ENCODE peak calls at places on chromosomes 1 and 21, in seven cellular contexts. One of them, this sample, is unnamed.

GRCh38 chr1:24384251-24385090 is 29.1 kb downstream of the STPG1 start:
- DNase-seq in activated naive CD4-positive, alpha-beta T cell: no peak
- DNase-seq in mammary epithelial cell: peak
- DNase-seq in nucleus accumbens: no peak
- DNase-seq in DMS79 treated with DMSO at 0.1 percent for 48 hours: peak
- DNase-seq in anterior cingulate cortex: no peak
- DNase-seq in posterior cingulate gyrus: no peak
- DNase-seq in this sample: no peak

GRCh38 chr1:43317817-43318471 is 17.2 kb downstream of the TIE1 start:
- DNase-seq in activated naive CD4-positive, alpha-beta T cell: no peak
- DNase-seq in mammary epithelial cell: no peak
- DNase-seq in nucleus accumbens: peak
- DNase-seq in DMS79 treated with DMSO at 0.1 percent for 48 hours: no peak
- DNase-seq in anterior cingulate cortex: peak
- DNase-seq in posterior cingulate gyrus: peak
- DNase-seq in this sample: no peak

GRCh38 chr1:109819365-109819764 is 55.6 kb upstream of the EPS8L3 start:
- DNase-seq in activated naive CD4-positive, alpha-beta T cell: no peak
- DNase-seq in mammary epithelial cell: no peak
- DNase-seq in nucleus accumbens: no peak
- DNase-seq in DMS79 treated with DMSO at 0.1 percent for 48 hours: no peak
- DNase-seq in anterior cingulate cortex: no peak
- DNase-seq in posterior cingulate gyrus: no peak
- DNase-seq in this sample: no peak

GRCh38 chr1:234597894-234598293 is 12.1 kb downstream of the IRF2BP2 start:
- DNase-seq in activated naive CD4-positive, alpha-beta T cell: no peak
- DNase-seq in mammary epithelial cell: peak
- DNase-seq in nucleus accumbens: no peak
- DNase-seq in DMS79 treated with DMSO at 0.1 percent for 48 hours: peak
- DNase-seq in anterior cingulate cortex: no peak
- DNase-seq in posterior cingulate gyrus: no peak
- DNase-seq in this sample: no peak

GRCh38 chr1:27349784-27350672 is 8.2 kb downstream of the SYTL1 start:
- DNase-seq in activated naive CD4-positive, alpha-beta T cell: no peak
- DNase-seq in mammary epithelial cell: no peak
- DNase-seq in nucleus accumbens: peak
- DNase-seq in DMS79 treated with DMSO at 0.1 percent for 48 hours: no peak
- DNase-seq in anterior cingulate cortex: peak
- DNase-seq in posterior cingulate gyrus: peak
- DNase-seq in this sample: no peak

GRCh38 chr21:36254106-36254941 is 65.7 kb upstream of the MORC3 start:
- DNase-seq in activated naive CD4-positive, alpha-beta T cell: no peak
- DNase-seq in mammary epithelial cell: no peak
- DNase-seq in nucleus accumbens: no peak
- DNase-seq in DMS79 treated with DMSO at 0.1 percent for 48 hours: no peak
- DNase-seq in anterior cingulate cortex: no peak
- DNase-seq in posterior cingulate gyrus: no peak
- DNase-seq in this sample: no peak

GRCh38 chr1:48616710-48617109 is 144.7 kb upstream of the SPATA6 start:
- DNase-seq in activated naive CD4-positive, alpha-beta T cell: no peak
- DNase-seq in mammary epithelial cell: no peak
- DNase-seq in nucleus accumbens: no peak
- DNase-seq in DMS79 treated with DMSO at 0.1 percent for 48 hours: no peak
- DNase-seq in anterior cingulate cortex: no peak
- DNase-seq in posterior cingulate gyrus: no peak
- DNase-seq in this sample: no peak

GRCh38 chr1:168019407-168019806 is 82.5 kb upstream of the MPC2 start:
- DNase-seq in activated naive CD4-positive, alpha-beta T cell: no peak
- DNase-seq in mammary epithelial cell: no peak
- DNase-seq in nucleus accumbens: no peak
- DNase-seq in DMS79 treated with DMSO at 0.1 percent for 48 hours: no peak
- DNase-seq in anterior cingulate cortex: no peak
- DNase-seq in posterior cingulate gyrus: no peak
- DNase-seq in this sample: no peak

GRCh38 chr1:221310180-221310579 is 430.9 kb downstream of the HLX start:
- DNase-seq in activated naive CD4-positive, alpha-beta T cell: no peak
- DNase-seq in mammary epithelial cell: no peak
- DNase-seq in nucleus accumbens: no peak
- DNase-seq in DMS79 treated with DMSO at 0.1 percent for 48 hours: peak
- DNase-seq in anterior cingulate cortex: no peak
- DNase-seq in posterior cingulate gyrus: no peak
- DNase-seq in this sample: no peak

GRCh38 chr1:179353546-179353945 is 12.2 kb upstream of the AXDND1 start:
- DNase-seq in activated naive CD4-positive, alpha-beta T cell: no peak
- DNase-seq in mammary epithelial cell: peak
- DNase-seq in nucleus accumbens: no peak
- DNase-seq in DMS79 treated with DMSO at 0.1 percent for 48 hours: no peak
- DNase-seq in anterior cingulate cortex: no peak
- DNase-seq in posterior cingulate gyrus: no peak
- DNase-seq in this sample: no peak

GRCh38 chr1:19344372-19344810 is 32.3 kb downstream of the SLC66A1 start:
- DNase-seq in activated naive CD4-positive, alpha-beta T cell: peak
- DNase-seq in mammary epithelial cell: no peak
- DNase-seq in nucleus accumbens: peak
- DNase-seq in DMS79 treated with DMSO at 0.1 percent for 48 hours: peak
- DNase-seq in anterior cingulate cortex: peak
- DNase-seq in posterior cingulate gyrus: peak
- DNase-seq in this sample: peak

GRCh38 chr1:209589440-209589839 is 5.9 kb downstream of the CAMK1G start:
- DNase-seq in activated naive CD4-positive, alpha-beta T cell: no peak
- DNase-seq in mammary epithelial cell: no peak
- DNase-seq in nucleus accumbens: no peak
- DNase-seq in DMS79 treated with DMSO at 0.1 percent for 48 hours: no peak
- DNase-seq in anterior cingulate cortex: no peak
- DNase-seq in posterior cingulate gyrus: no peak
- DNase-seq in this sample: no peak

GRCh38 chr1:231093158-231093922 is 53.3 kb upstream of the FAM89A start:
- DNase-seq in activated naive CD4-positive, alpha-beta T cell: no peak
- DNase-seq in mammary epithelial cell: no peak
- DNase-seq in nucleus accumbens: peak
- DNase-seq in DMS79 treated with DMSO at 0.1 percent for 48 hours: no peak
- DNase-seq in anterior cingulate cortex: peak
- DNase-seq in posterior cingulate gyrus: peak
- DNase-seq in this sample: peak

GRCh38 chr1:89781494-89782126 is 39.2 kb upstream of the LRRC8D start:
- DNase-seq in activated naive CD4-positive, alpha-beta T cell: peak
- DNase-seq in mammary epithelial cell: no peak
- DNase-seq in nucleus accumbens: no peak
- DNase-seq in DMS79 treated with DMSO at 0.1 percent for 48 hours: no peak
- DNase-seq in anterior cingulate cortex: no peak
- DNase-seq in posterior cingulate gyrus: no peak
- DNase-seq in this sample: no peak

This sample was measured in C1 segment of cervical spinal cord.